ENCODE peak calls at places on chromosome 4, in six cellular contexts. G, Q, B, U, W and S are unnamed samples.
A peak's percentile ranks its signal among the peaks of the same experiment; 100 is the strongest.

GRCh38 chr4:169090479-169091215 is 80.6 kb upstream of the CBR4 start:
- DNase-seq in G (no peak), Q (no peak), B (no peak), W (no peak), U (no peak), S (no peak)

GRCh38 chr4:957581-958313 is 15.6 kb downstream of the DGKQ start:
- DNase-seq in W (no peak), G (no peak), B (peak; percentile 21), U (no peak), Q (no peak), S (no peak)

GRCh38 chr4:4914965-4915845 is 55.7 kb downstream of the MSX1 start:
- DNase-seq in G (no peak), U (no peak), W (no peak), Q (no peak), B (no peak), S (no peak)

GRCh38 chr4:3644849-3645627 is 112.8 kb upstream of the LRPAP1 start:
- DNase-seq in U (no peak), W (no peak), Q (no peak), G (no peak), B (no peak), S (no peak)

GRCh38 chr4:6942238-6942800 is 32.7 kb downstream of the TBC1D14 start:
- DNase-seq in W (no peak), U (no peak), G (no peak), B (no peak), Q (peak; percentile 66), S (no peak)

GRCh38 chr4:20043992-20044391 is 207.7 kb upstream of the SLIT2 start:
- DNase-seq in U (no peak), W (no peak), Q (no peak), B (no peak), G (no peak), S (no peak)

GRCh38 chr4:173917255-173917960 is 366.1 kb downstream of the FBXO8 start:
- DNase-seq in Q (no peak), B (no peak), G (no peak), U (no peak), W (no peak), S (no peak)

GRCh38 chr4:20474119-20474518 is 222.4 kb downstream of the SLIT2 start:
- DNase-seq in W (no peak), U (no peak), Q (no peak), B (no peak), G (no peak), S (no peak)

GRCh38 chr4:27084685-27085356 is 224.2 kb downstream of the STIM2 start:
- DNase-seq in Q (no peak), W (no peak), B (peak; percentile 52), G (no peak), U (peak; percentile 13), S (peak; percentile 53)

GRCh38 chr4:78779280-78779679 is 3.1 kb downstream of the BMP2K start:
- DNase-seq in G (no peak), B (no peak), Q (no peak), U (no peak), W (no peak), S (no peak)

GRCh38 chr4:53633608-53634007 is 42.3 kb upstream of the LNX1 start:
- DNase-seq in U (no peak), G (no peak), W (no peak), B (no peak), Q (no peak), S (no peak)

GRCh38 chr4:39998659-39999345 is 21.1 kb upstream of the PDS5A start:
- DNase-seq in B (no peak), G (no peak), Q (no peak), U (no peak), W (no peak), S (no peak)

GRCh38 chr4:2059034-2059725 is at the start of gene NAT8L:
- DNase-seq in W (no peak), Q (no peak), G (no peak), U (no peak), B (peak; percentile 93), S (no peak)

GRCh38 chr4:168628251-168628650 is 131.4 kb downstream of the PALLD start:
- DNase-seq in B (no peak), G (no peak), W (no peak), U (no peak), Q (no peak), S (no peak)

GRCh38 chr4:182925298-182925738 is 8.1 kb upstream of the DCTD start:
- DNase-seq in G (peak; percentile 89), B (peak; percentile 79), W (no peak), Q (peak; percentile 47), U (peak; percentile 77), S (peak; percentile 83)

GRCh38 chr4:179110356-179110755 is 1668.1 kb upstream of the AGA start:
- DNase-seq in G (no peak), Q (no peak), W (no peak), B (no peak), U (no peak), S (no peak)

GRCh38 chr4:180538384-180539052 is 1704.7 kb upstream of the TENM3 start:
- DNase-seq in G (no peak), B (no peak), U (no peak), Q (no peak), W (no peak), S (no peak)

GRCh38 chr4:176753049-176753448 is 39.7 kb downstream of the VEGFC start:
- DNase-seq in U (no peak), Q (no peak), G (no peak), B (no peak), W (no peak), S (no peak)

GRCh38 chr4:68465058-68465457 is 17.8 kb downstream of the TMPRSS11E start:
- DNase-seq in B (no peak), G (no peak), W (no peak), U (no peak), Q (no peak), S (no peak)
- H3K9me3 ChIP-seq in B (no peaks in the 10 kb centered on the region), G (no peaks in the 10 kb centered on the region), W (no peaks in the 10 kb centered on the region), U (no peaks in the 10 kb centered on the region), Q (no peaks in the 10 kb centered on the region), S (no peaks in the 10 kb centered on the region)

DNA sequence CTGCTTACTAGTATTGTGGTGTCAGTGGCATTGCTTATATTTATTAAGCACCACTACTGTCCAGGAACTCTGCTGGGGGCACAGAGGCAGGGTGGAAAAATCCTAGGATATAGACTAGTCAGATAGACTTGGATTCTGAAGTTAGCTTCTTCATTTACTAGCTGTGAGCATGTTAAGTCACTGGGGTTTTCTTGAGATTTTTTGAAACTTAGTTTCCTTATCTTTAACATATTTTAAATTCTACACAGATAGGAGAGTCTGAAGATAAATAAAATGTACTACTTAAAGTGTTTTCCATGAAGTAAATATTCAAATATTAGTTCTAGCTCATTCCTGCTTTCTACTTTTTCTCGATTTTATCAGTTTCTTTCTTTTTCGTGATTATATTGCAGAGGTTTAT is 196.9 kb upstream of the GRID2 start:
- DNase-seq in B (no peak), U (no peak), W (no peak), G (no peak), Q (no peak), S (no peak)
- TF ChIP-seq EP300 in B (no peak), U (no peak), W (no peak), G (no peak), Q (no peak), S (no peak)

DNA sequence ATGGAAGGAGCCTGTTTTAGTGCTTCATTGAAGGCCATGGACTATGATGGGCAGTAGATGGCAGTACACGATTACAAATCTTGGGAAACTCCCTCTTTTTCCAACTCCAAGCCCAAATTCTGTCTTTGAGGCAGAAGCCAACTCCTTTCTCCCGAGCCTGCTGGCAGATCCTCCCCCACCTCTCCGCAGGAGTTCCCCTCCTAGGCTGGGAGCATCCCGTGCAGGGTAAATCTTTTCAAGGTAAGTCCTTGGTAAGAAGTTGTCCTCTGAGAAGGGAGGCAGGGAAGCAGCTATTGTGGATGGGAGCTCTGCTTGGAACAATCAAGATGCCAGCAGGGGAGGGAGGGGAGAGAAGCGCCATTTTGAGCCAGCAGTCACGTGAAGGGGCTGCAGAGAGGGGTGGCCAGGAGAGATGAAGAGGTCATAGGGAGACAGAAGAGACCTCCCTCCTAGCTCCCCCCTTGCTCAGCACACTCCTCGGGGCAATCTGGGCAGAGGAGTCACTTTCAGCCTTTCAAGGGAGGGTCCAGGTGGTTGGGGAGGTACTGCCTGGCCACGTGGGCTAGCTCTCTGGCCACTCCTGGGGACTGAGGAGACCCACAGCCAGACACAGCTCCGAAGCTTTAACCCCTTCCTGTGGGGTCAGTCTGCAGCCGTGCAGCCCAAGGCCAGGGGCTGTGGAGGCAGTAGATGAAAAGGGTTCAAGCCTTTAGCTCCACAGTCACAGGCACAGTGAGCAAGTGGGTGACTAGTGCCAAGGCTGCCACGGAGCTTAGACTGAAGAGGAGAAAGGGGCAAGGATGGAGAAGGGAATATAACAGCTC is 9.6 kb downstream of the CC2D2A start:
- DNase-seq in U (no peak), B (peak; percentile 74), W (no peak), Q (no peak), G (peak; percentile 77), S (peak; percentile 31)
- TF ChIP-seq CTCF in U (peak; percentile 50), B (peak; percentile 79), W (peak; percentile 74), Q (peak; percentile 74), G (peak; percentile 86), S (peak; percentile 46)

GRCh38 chr4:22487333-22487732 is 28.5 kb downstream of the ADGRA3 start:
- DNase-seq in U (no peak), Q (no peak), B (no peak), W (no peak), G (peak; percentile 78), S (no peak)
- H3K9me3 ChIP-seq in U (no peaks in the 10 kb centered on the region), Q (no peaks in the 10 kb centered on the region), B (no peaks in the 10 kb centered on the region), W (no peaks in the 10 kb centered on the region), G (no peaks in the 10 kb centered on the region), S (no peaks in the 10 kb centered on the region)